ENCODE peak calls at places on chromosomes 2 and 18, in nine cellular contexts. D is neural progenitor cell, P is fibroblast of villous mesenchyme, G is Calu3, M is cardiac fibroblast, N is fibroblast of mammary gland, W is kidney epithelial cell, V is choroid plexus epithelial cell, A is foreskin fibroblast. O is an unnamed sample.

GRCh38 chr2:11993749-11994148 is 247.3 kb downstream of the LPIN1 start:
- DNase-seq in N (no peak), M (no peak), P (no peak), W (no peak), G (no peak), D (no peak), V (no peak), A (no peak), O (no peak)

GRCh38 chr2:237305579-237305978 is 108.4 kb downstream of the COL6A3 start:
- DNase-seq in G (no peak), A (no peak), D (no peak), N (no peak), P (no peak), W (no peak), V (no peak), M (peak; percentile 24), O (no peak)

GRCh38 chr18:11963991-11964484 is 17.3 kb upstream of the IMPA2 start:
- DNase-seq in N (peak; percentile 31), A (no peak), D (peak; percentile 37), P (peak; percentile 60), M (peak; percentile 42), V (peak; percentile 89), G (no peak), W (no peak), O (no peak)

GRCh38 chr2:57965219-57965618 is 81.4 kb upstream of the VRK2 start:
- DNase-seq in D (no peak), P (no peak), W (no peak), V (no peak), G (no peak), M (no peak), A (no peak), N (no peak), O (no peak)

GRCh38 chr18:57585846-57586242 is 658 bp downstream of the FECH start:
- DNase-seq in P (peak; percentile 2), G (no peak), D (peak; percentile 38), N (no peak), W (no peak), V (peak; percentile 5), A (no peak), M (peak; percentile 3), O (no peak)

GRCh38 chr18:46412831-46413371 is 244.1 kb downstream of the LOXHD1 start:
- DNase-seq in V (peak; percentile 36), P (no peak), D (no peak), A (no peak), M (no peak), G (no peak), W (no peak), N (no peak), O (no peak)

GRCh38 chr2:63488118-63488713 is 100.1 kb downstream of the WDPCP start:
- DNase-seq in W (no peak), V (peak; percentile 73), G (peak; percentile 39), N (peak; percentile 47), M (peak; percentile 69), P (peak; percentile 38), A (peak; percentile 13), D (peak; percentile 42), O (no peak)

GRCh38 chr2:219155054-219155644 is 5.5 kb downstream of the NHEJ1 start:
- DNase-seq in A (no peak), W (no peak), G (peak; percentile 60), M (peak; percentile 84), P (peak; percentile 76), N (peak; percentile 77), V (peak; percentile 83), D (peak; percentile 91), O (no peak)

GRCh38 chr2:7015007-7015950 is 98.1 kb downstream of the RNF144A start:
- DNase-seq in A (no peak), P (no peak), G (no peak), V (no peak), W (no peak), M (no peak), D (no peak), N (peak; percentile 32), O (no peak)

GRCh38 chr2:152762202-152762601 is 43.8 kb downstream of the ARL6IP6 start:
- DNase-seq in G (no peak), D (peak; percentile 30), P (peak; percentile 92), V (peak; percentile 91), A (peak; percentile 89), M (peak; percentile 96), N (peak; percentile 89), W (no peak), O (no peak)

GRCh38 chr2:238520359-238520886 is 93.7 kb downstream of the ASB1 start:
- DNase-seq in W (no peak), N (no peak), D (no peak), M (no peak), V (no peak), P (no peak), A (no peak), G (no peak), O (no peak)

GRCh38 chr2:53424902-53425301 is 342.7 kb upstream of the CHAC2 start:
- DNase-seq in W (no peak), V (no peak), D (no peak), P (no peak), A (no peak), N (no peak), M (no peak), G (no peak), O (no peak)

GRCh38 chr2:53417385-53417784 is 350.2 kb upstream of the CHAC2 start:
- DNase-seq in V (no peak), N (no peak), P (no peak), M (no peak), W (no peak), D (no peak), G (no peak), A (no peak), O (no peak)

GRCh38 chr2:53422979-53423378 is 344.6 kb upstream of the CHAC2 start:
- DNase-seq in N (peak; percentile 56), M (peak; percentile 60), P (peak; percentile 71), W (peak; percentile 9), G (peak; percentile 30), V (peak; percentile 74), D (peak; percentile 66), A (no peak), O (no peak)
- TF ChIP-seq CTCF in N (peak; percentile 57), M (peak; percentile 55), P (peak; percentile 68), W (peak; percentile 52), G (no peak), V (peak; percentile 75), D (peak; percentile 66), A (peak; percentile 38), O (peak; percentile 51)

GRCh38 chr2:231670892-231671616 is 37.3 kb upstream of the PTMA start:
- DNase-seq in W (no peak), A (no peak), D (peak; percentile 65), N (no peak), P (no peak), V (no peak), G (no peak), M (no peak), O (no peak)
- TF ChIP-seq CTCF in W (peak; percentile 42), A (no peak), D (peak; percentile 57), N (peak; percentile 5), P (peak; percentile 28), V (peak; percentile 45), G (peak; percentile 72), M (peak; percentile 26), O (peak; percentile 54)

GRCh38 chr18:7349181-7349837 is 118.4 kb downstream of the LRRC30 start:
- DNase-seq in W (no peak), P (no peak), V (no peak), G (no peak), A (no peak), N (no peak), M (no peak), D (no peak), O (no peak)
- TF ChIP-seq CTCF in W (no peak), P (no peak), V (no peak), G (no peak), A (no peak), N (no peak), M (no peak), D (peak; percentile 17), O (no peak)

GRCh38 chr2:99974275-99974674 is 168.1 kb downstream of the AFF3 start:
- DNase-seq in V (no peak), A (no peak), D (peak; percentile 80), P (peak; percentile 5), W (peak; percentile 86), G (no peak), M (peak; percentile 23), N (peak; percentile 23), O (no peak)

GRCh38 chr2:99975386-99975785 is 167.0 kb downstream of the AFF3 start:
- DNase-seq in M (peak; percentile 66), A (peak; percentile 24), D (no peak), P (peak; percentile 4), N (peak; percentile 83), W (peak; percentile 56), V (peak; percentile 37), G (no peak), O (no peak)

GRCh38 chr2:99971326-99971965 is 170.9 kb downstream of the AFF3 start:
- DNase-seq in M (no peak), V (no peak), A (no peak), D (no peak), W (no peak), G (no peak), P (no peak), N (peak; percentile 24), O (no peak)

GRCh38 chr2:99977947-99978346 is 164.4 kb downstream of the AFF3 start:
- DNase-seq in N (no peak), W (no peak), D (no peak), V (no peak), P (no peak), G (no peak), A (no peak), M (no peak), O (no peak)

GRCh38 chr2:99974966-99975365 is 167.4 kb downstream of the AFF3 start:
- DNase-seq in M (peak; percentile 57), W (peak; percentile 61), V (peak; percentile 36), N (peak; percentile 64), P (no peak), A (peak; percentile 14), G (no peak), D (no peak), O (no peak)
- TF ChIP-seq CTCF in M (no peak), W (no peak), V (no peak), N (no peak), P (no peak), A (no peak), G (no peak), D (no peak), O (no peak)